ENCODE peak calls at places on chromosome 20, in seven cellular contexts. P is hepatocyte, X is tibial artery, F is Caco-2, S is OCI-LY7, C is dorsolateral prefrontal cortex, D is tibial nerve. J is an unnamed sample.

GRCh38 chr20:38404016-38404415 is 31.1 kb downstream of the SNHG17 start:
- DNase-seq in P (no peak), X (no peak), F (no peak), S (no peak), C (no peak), D (no peak), J (no peak)

GRCh38 chr20:17610566-17611289 is 40.9 kb downstream of the DSTN start:
- DNase-seq in P (no peak), X (peak; percentile 65), F (peak; percentile 45), S (no peak), C (no peak), D (peak; percentile 5), J (no peak)

GRCh38 chr20:49684335-49684997 is 29.2 kb downstream of the B4GALT5 start:
- DNase-seq in P (no peak), X (no peak), F (no peak), S (no peak), C (no peak), D (no peak), J (no peak)

GRCh38 chr20:33005132-33005566 is 916 bp upstream of the SUN5 start:
- DNase-seq in P (no peak), X (no peak), F (no peak), S (peak; percentile 41), C (no peak), D (no peak), J (no peak)

GRCh38 chr20:1292620-1293019 is 26.5 kb downstream of the SNPH start:
- DNase-seq in P (no peak), X (no peak), F (no peak), S (no peak), C (no peak), D (no peak), J (no peak)

GRCh38 chr20:40467014-40467413 is 222.0 kb downstream of the MAFB start:
- DNase-seq in P (no peak), X (no peak), F (no peak), S (no peak), C (no peak), D (no peak), J (no peak)

GRCh38 chr20:45110301-45110700 is 4.7 kb downstream of the WFDC5 start:
- DNase-seq in P (no peak), X (no peak), F (no peak), S (no peak), C (no peak), D (no peak), J (no peak)

GRCh38 chr20:52410182-52410647 is 218.6 kb upstream of the ZFP64 start:
- DNase-seq in P (peak; percentile 58), X (no peak), F (no peak), S (no peak), C (no peak), D (peak; percentile 35), J (no peak)

GRCh38 chr20:2338702-2339101 is 42.0 kb upstream of the TGM6 start:
- DNase-seq in P (no peak), X (no peak), F (no peak), S (no peak), C (no peak), D (no peak), J (no peak)

GRCh38 chr20:33370296-33370695 is 31.0 kb downstream of the CDK5RAP1 start:
- DNase-seq in P (no peak), X (no peak), F (peak; percentile 31), S (no peak), C (no peak), D (no peak), J (no peak)

GRCh38 chr20:54256202-54256601 is 48.3 kb downstream of the PFDN4 start:
- DNase-seq in P (no peak), X (no peak), F (no peak), S (no peak), C (no peak), D (no peak), J (no peak)

GRCh38 chr20:58597021-58597940 is 53.8 kb upstream of the STX16 start:
- DNase-seq in P (peak; percentile 62), X (peak; percentile 79), F (no peak), S (no peak), C (peak; percentile 49), D (peak; percentile 28), J (no peak)

GRCh38 chr20:40991181-40991889 is 37.3 kb upstream of the TOP1 start:
- DNase-seq in P (no peak), X (peak; percentile 65), F (no peak), S (peak; percentile 99), C (no peak), D (peak; percentile 50), J (peak; percentile 99)

GRCh38 chr20:61810709-61811565 is 254.7 kb downstream of the TAF4 start:
- DNase-seq in P (no peak), X (no peak), F (no peak), S (no peak), C (no peak), D (no peak), J (no peak)

DNA sequence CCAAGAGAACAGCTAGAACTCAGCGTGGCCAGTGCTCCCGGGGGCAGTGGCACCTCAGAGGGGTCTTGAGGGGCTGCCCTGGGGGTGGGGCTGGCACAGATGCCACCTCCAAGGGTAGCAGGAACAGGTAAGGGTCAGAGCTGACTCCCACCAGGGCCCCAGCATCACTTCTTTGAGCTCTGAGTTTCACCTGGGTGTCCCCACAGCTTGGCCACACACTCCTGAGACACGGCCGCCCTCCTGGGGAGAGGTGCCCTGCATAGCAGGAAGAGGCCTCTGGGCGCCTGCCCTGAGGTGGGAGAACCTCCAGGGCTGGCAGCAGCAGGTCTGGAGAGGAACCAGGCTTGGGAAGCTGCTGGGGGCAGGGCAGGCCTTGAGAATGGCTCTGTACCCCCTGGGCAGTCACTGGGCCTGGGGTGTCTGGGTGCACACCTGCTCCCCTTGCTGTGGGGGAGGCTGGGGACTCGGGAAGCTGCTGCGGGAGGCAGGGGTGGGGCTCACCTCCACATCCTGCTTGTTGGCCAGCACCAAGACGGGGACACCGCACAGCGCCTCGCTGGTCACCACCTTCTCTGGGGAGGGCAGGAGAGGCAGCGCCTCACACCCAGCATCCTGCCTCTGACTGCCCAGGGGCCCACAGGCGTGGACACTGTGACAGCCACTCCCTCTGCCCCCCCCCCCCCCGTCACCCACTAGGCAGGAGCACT is 5.0 kb downstream of the TNFRSF6B start:
- DNase-seq in P (no peak), X (peak; percentile 62), F (peak; percentile 58), S (no peak), C (peak; percentile 31), D (peak; percentile 4), J (no peak)
- H3K4me3 ChIP-seq in P (no peak overlapping the region), X (no peak overlapping the region), F (no peak overlapping the region), S (no peak overlapping the region), C (no peak overlapping the region), D (no peak overlapping the region), J (no peak overlapping the region)

GRCh38 chr20:60314727-60315126 is 356.5 kb downstream of the CDH26 start:
- DNase-seq in P (no peak), X (no peak), F (no peak), S (no peak), C (no peak), D (no peak), J (no peak)

GRCh38 chr20:60316759-60317158 is 358.5 kb downstream of the CDH26 start:
- DNase-seq in P (no peak), X (no peak), F (no peak), S (no peak), C (no peak), D (no peak), J (no peak)

GRCh38 chr20:60310551-60310950 is 352.3 kb downstream of the CDH26 start:
- DNase-seq in P (no peak), X (no peak), F (no peak), S (no peak), C (no peak), D (no peak), J (no peak)

DNA sequence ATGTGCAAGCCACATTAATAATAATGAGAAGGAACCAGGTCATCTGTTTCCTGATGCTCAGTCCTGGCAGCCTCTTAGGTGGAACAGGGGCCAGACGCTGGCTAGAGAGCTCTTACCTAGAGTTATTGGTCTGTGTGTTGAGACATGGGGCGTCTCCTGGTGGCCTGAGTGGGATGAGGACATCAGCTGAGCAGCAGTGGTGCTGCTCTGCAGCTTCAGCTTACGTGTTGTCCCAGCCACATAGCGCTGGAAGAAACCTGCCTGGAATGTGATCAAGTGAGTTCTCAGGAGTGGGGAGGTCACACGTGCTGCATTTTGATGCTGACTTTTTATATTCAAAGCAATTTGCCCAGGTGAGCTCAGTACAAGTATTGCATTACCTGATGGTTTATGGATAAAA is 355.4 kb downstream of the CDH26 start:
- DNase-seq in P (no peak), X (no peak), F (no peak), S (no peak), C (no peak), D (no peak), J (no peak)
- TF ChIP-seq CTCF in P (no peak), X (no peak), F (no peak), S (no peak), C (no peak), D (no peak), J (no peak)

GRCh38 chr20:50931048-50931305 is 260 bp downstream of the ADNP start:
- DNase-seq in P (no peak), X (no peak), F (no peak), S (no peak), C (no peak), D (no peak), J (no peak)

GRCh38 chr20:50932881-50933280 is 1.6 kb upstream of the ADNP start:
- DNase-seq in P (no peak), X (no peak), F (no peak), S (no peak), C (no peak), D (no peak), J (no peak)

GRCh38 chr20:50931306-50932015 is at the start of gene ADNP:
- DNase-seq in P (peak; percentile 97), X (peak; percentile 96), F (peak; percentile 99), S (peak; percentile 96), C (peak; percentile 89), D (peak; percentile 92), J (peak; percentile 84)

GRCh38 chr20:50930139-50931047 is 844 bp downstream of the ADNP start:
- DNase-seq in P (peak; percentile 62), X (peak; percentile 69), F (peak; percentile 63), S (peak; percentile 53), C (peak; percentile 48), D (no peak), J (no peak)

GRCh38 chr20:50932016-50932338 is 740 bp upstream of the ADNP start:
- DNase-seq in P (no peak), X (no peak), F (no peak), S (no peak), C (no peak), D (no peak), J (no peak)
- H3K4me3 ChIP-seq in P (no peak overlapping the region), X (peak overlapping the region; percentile 68), F (peak overlapping the region; percentile 96), S (peak overlapping the region; percentile 69), C (peak overlapping the region; percentile 90), D (peak overlapping the region; percentile 71), J (peak overlapping the region; percentile 94)

GRCh38 chr20:48177058-48177457 is 391.8 kb upstream of the SULF2 start:
- DNase-seq in P (no peak), X (no peak), F (no peak), S (no peak), C (no peak), D (no peak), J (no peak)

GRCh38 chr20:48181536-48181935 is 396.3 kb upstream of the SULF2 start:
- DNase-seq in P (no peak), X (no peak), F (no peak), S (peak; percentile 4), C (no peak), D (no peak), J (no peak)

GRCh38 chr20:48180637-48181036 is 395.4 kb upstream of the SULF2 start:
- DNase-seq in P (no peak), X (no peak), F (no peak), S (no peak), C (no peak), D (no peak), J (no peak)

GRCh38 chr20:48178607-48179006 is 393.3 kb upstream of the SULF2 start:
- DNase-seq in P (no peak), X (no peak), F (no peak), S (no peak), C (no peak), D (no peak), J (no peak)

GRCh38 chr20:48180039-48180438 is 394.8 kb upstream of the SULF2 start:
- DNase-seq in P (peak; percentile 43), X (no peak), F (no peak), S (no peak), C (no peak), D (no peak), J (no peak)
- TF ChIP-seq CTCF in P (no peak), X (no peak), F (no peak), S (no peak), C (no peak), D (no peak), J (no peak)

J was measured in GM12864.